ENCODE peak calls at places on chromosomes 16 and 17, in ten cellular contexts. O, D, T, K, R, W, F, Y, L and C are unnamed samples.

GRCh38 chr16:70659953-70660671 is 13.8 kb downstream of the IL34 start:
- DNase-seq in R (no peak), K (no peak), Y (no peak), L (no peak), F (no peak), W (no peak), D (no peak), O (no peak), T (no peak), C (no peak)

GRCh38 chr16:50196736-50197135 is 43.6 kb downstream of the TENT4B start:
- DNase-seq in R (no peak), T (no peak), F (peak; percentile 38), L (no peak), Y (peak; percentile 47), K (peak; percentile 81), D (no peak), O (peak; percentile 51), W (no peak), C (no peak)

GRCh38 chr17:36879599-36880255 is 57.5 kb upstream of the LHX1 start:
- DNase-seq in O (no peak), F (no peak), R (no peak), Y (no peak), W (no peak), T (no peak), D (no peak), L (no peak), K (no peak), C (no peak)

GRCh38 chr16:49484454-49484853 is 110.8 kb downstream of the C16orf78 start:
- DNase-seq in D (peak; percentile 1), F (peak; percentile 9), T (peak; percentile 63), W (peak; percentile 84), Y (no peak), O (no peak), R (no peak), L (peak; percentile 90), K (no peak), C (peak; percentile 10)

GRCh38 chr16:84082110-84082509 is 34.6 kb downstream of the MBTPS1 start:
- DNase-seq in D (no peak), L (no peak), Y (no peak), K (no peak), W (no peak), T (no peak), O (no peak), R (no peak), F (no peak), C (no peak)

GRCh38 chr17:67990909-67991308 is 5.4 kb downstream of the C17orf58 start:
- DNase-seq in R (no peak), F (no peak), Y (no peak), W (no peak), K (no peak), O (no peak), T (no peak), D (no peak), L (no peak), C (no peak)

GRCh38 chr16:11063432-11064201 is 119.3 kb downstream of the CLEC16A start:
- DNase-seq in W (no peak), R (no peak), L (no peak), O (no peak), Y (no peak), F (peak; percentile 57), K (no peak), D (no peak), T (no peak), C (no peak)

GRCh38 chr17:33968350-33969044 is 286.6 kb upstream of the CCL2 start:
- DNase-seq in R (no peak), K (no peak), L (no peak), Y (no peak), W (no peak), T (no peak), O (peak; percentile 91), F (no peak), D (no peak), C (no peak)

GRCh38 chr17:76752006-76752405 is 14.1 kb downstream of the MFSD11 start:
- DNase-seq in R (no peak), T (no peak), L (no peak), K (no peak), F (no peak), Y (no peak), W (no peak), O (no peak), D (no peak), C (no peak)

GRCh38 chr17:2691965-2692780 is 19.4 kb downstream of the CLUH start:
- DNase-seq in K (no peak), W (peak; percentile 81), T (no peak), L (peak; percentile 41), Y (no peak), F (no peak), D (no peak), O (no peak), R (no peak), C (no peak)

GRCh38 chr17:38528101-38528500 is 77.7 kb downstream of the SRCIN1 start:
- DNase-seq in T (no peak), L (no peak), O (no peak), K (no peak), W (peak; percentile 42), F (no peak), Y (no peak), D (no peak), R (no peak), C (no peak)

GRCh38 chr16:13909872-13910303 is 10.1 kb upstream of the ERCC4 start:
- DNase-seq in L (peak; percentile 86), Y (peak; percentile 29), T (no peak), R (peak; percentile 41), W (no peak), K (peak; percentile 86), D (peak; percentile 99), F (peak; percentile 65), O (no peak), C (peak; percentile 97)

GRCh38 chr17:19904924-19905323 is 37.2 kb upstream of the ULK2 start:
- DNase-seq in W (peak; percentile 84), Y (no peak), R (no peak), O (no peak), T (peak; percentile 27), F (no peak), D (no peak), L (no peak), K (no peak), C (no peak)

GRCh38 chr17:27896656-27897055 is 3.5 kb upstream of the LYRM9 start:
- DNase-seq in F (no peak), T (no peak), R (no peak), K (no peak), D (no peak), Y (no peak), O (no peak), L (no peak), W (no peak), C (no peak)

GRCh38 chr17:42653179-42654124 is 5.6 kb upstream of the TUBG2 start:
- DNase-seq in Y (no peak), F (peak; percentile 85), D (peak; percentile 88), L (peak; percentile 83), T (peak; percentile 61), R (peak; percentile 50), W (no peak), O (no peak), K (peak; percentile 82), C (peak; percentile 70)
- H3K4me3 ChIP-seq in Y (peak overlapping the region; percentile 12), F (peak overlapping the region; percentile 43), D (peak overlapping the region; percentile 48), L (peak overlapping the region; percentile 39), T (peak overlapping the region; percentile 29), R (peak overlapping the region; percentile 46), W (peak overlapping the region; percentile 10), O (no peak overlapping the region), K (peak overlapping the region; percentile 55), C (peak overlapping the region; percentile 39)

GRCh38 chr16:3145660-3146059 is 10.8 kb downstream of the ZNF213 start:
- DNase-seq in T (no peak), Y (no peak), R (no peak), D (no peak), L (no peak), F (no peak), W (peak; percentile 69), K (no peak), O (no peak), C (no peak)

GRCh38 chr16:3143189-3143588 is 8.4 kb downstream of the ZNF213 start:
- DNase-seq in R (no peak), F (no peak), Y (no peak), W (peak; percentile 49), T (no peak), K (no peak), L (no peak), D (no peak), O (no peak), C (no peak)

GRCh38 chr16:3143598-3144330 is 8.9 kb downstream of the ZNF213 start:
- DNase-seq in D (no peak), O (no peak), F (no peak), W (peak; percentile 62), Y (no peak), T (no peak), R (no peak), L (no peak), K (no peak), C (no peak)

GRCh38 chr16:3144331-3144881 is 9.6 kb downstream of the ZNF213 start:
- DNase-seq in K (no peak), D (no peak), L (no peak), O (no peak), F (no peak), R (no peak), T (no peak), Y (no peak), W (peak; percentile 48), C (no peak)

DNA sequence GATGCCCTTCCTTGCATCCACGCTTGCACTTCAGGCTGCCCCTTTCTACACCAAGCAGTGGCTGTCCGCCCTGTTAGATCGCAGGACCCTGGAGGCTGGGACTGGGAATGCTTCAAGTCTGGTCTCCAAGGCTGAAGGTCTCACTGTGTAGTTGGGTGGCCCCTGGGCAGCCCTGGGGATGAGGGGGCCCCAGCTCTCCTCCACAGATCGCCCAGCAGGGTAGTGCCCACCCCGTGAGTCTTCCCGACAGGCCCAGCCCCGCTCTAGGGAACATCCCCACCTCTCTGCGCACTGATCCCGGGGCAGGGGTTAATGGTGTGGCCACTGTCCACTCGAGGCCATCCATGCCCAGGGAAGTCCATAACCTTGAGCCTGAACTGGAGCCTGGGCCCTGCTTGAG is 10.3 kb downstream of the ZNF213 start:
- DNase-seq in K (no peak), W (peak; percentile 69), T (no peak), O (no peak), F (no peak), R (no peak), Y (no peak), D (no peak), L (no peak), C (no peak)
- TF ChIP-seq CTCF in K (no peak), W (no peak), T (no peak), O (no peak), F (no peak), R (no peak), Y (no peak), D (no peak), L (no peak), C (no peak)

GRCh38 chr17:64781013-64781392 is 118.9 kb upstream of the SMURF2 start:
- DNase-seq in R (no peak), W (peak; percentile 84), K (no peak), Y (no peak), F (no peak), O (no peak), T (no peak), L (no peak), D (no peak), C (no peak)
- H3K4me3 ChIP-seq in R (peak overlapping the region; percentile 42), W (peak overlapping the region; percentile 60), K (peak overlapping the region; percentile 17), Y (peak overlapping the region; percentile 49), F (peak overlapping the region; percentile 35), O (peak overlapping the region; percentile 43), T (peak overlapping the region; percentile 30), L (peak overlapping the region; percentile 11), D (no peak overlapping the region), C (peak overlapping the region; percentile 38)

DNA sequence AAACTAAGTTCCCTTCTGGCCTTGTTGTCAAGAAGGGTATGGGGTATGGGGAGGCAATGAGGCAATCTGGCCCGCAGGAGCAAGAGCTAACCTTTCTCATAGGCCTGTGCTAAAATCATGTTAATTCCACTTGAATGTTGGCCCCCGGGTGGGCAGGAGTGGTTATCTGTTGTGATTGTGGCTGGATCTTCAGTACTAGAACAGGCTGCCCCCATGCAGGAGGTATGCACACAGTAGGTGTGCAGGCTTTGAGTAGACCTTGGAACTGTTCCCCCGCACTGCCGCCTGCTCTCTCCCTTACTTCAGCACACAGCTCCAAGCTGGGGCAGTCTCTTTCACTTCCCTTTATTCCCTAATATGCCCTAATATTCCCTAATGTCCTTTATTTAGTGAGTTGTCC is 52.4 kb upstream of the TANGO6 start:
- DNase-seq in T (no peak), K (no peak), L (no peak), O (no peak), Y (no peak), D (no peak), R (no peak), F (no peak), W (no peak), C (no peak)
- TF ChIP-seq CTCF in T (no peak), K (no peak), L (no peak), O (no peak), Y (no peak), D (no peak), R (no peak), F (no peak), W (no peak), C (no peak)